ENCODE peak calls at places on chromosomes 4 and X, in ten cellular contexts. H is CD8-positive, alpha-beta T cell; V is lower leg skin; Q is H1; D is CD14-positive monocyte; W is A673; G is ovary; F is GM06990; N is ascending aorta; L is H9. J is an unnamed sample.
A peak's percentile ranks its signal among the peaks of the same experiment; 100 is the strongest.

GRCh38 chrX:40095588-40096394 is 2.0 kb downstream of the BCOR start:
- DNase-seq in W (no peak), H (peak; percentile 22), D (no peak), L (peak; percentile 38), G (no peak), F (no peak), N (no peak), V (no peak), Q (no peak), J (peak; percentile 44)

GRCh38 chrX:80807606-80808159 is 2.0 kb downstream of the BRWD3 start:
- DNase-seq in V (no peak), L (no peak), G (no peak), N (no peak), W (peak; percentile 3), Q (no peak), F (no peak), H (no peak), D (no peak), J (no peak)

GRCh38 chrX:121110536-121110935 is 63.1 kb downstream of the GLUD2 start:
- DNase-seq in F (no peak), W (no peak), H (no peak), D (no peak), N (no peak), Q (no peak), V (no peak), L (no peak), G (no peak), J (no peak)

GRCh38 chrX:18899796-18900380 is 84.0 kb downstream of the PHKA2 start:
- DNase-seq in D (no peak), H (no peak), V (no peak), G (no peak), W (peak; percentile 52), L (peak; percentile 50), Q (no peak), F (no peak), N (no peak), J (peak; percentile 33)

GRCh38 chr4:7892212-7893019 is 47.2 kb downstream of the AFAP1 start:
- DNase-seq in Q (no peak), W (no peak), L (no peak), D (no peak), H (no peak), F (no peak), V (no peak), N (no peak), G (no peak), J (no peak)

GRCh38 chrX:150736478-150736877 is 43.3 kb downstream of the MTMR1 start:
- DNase-seq in Q (no peak), H (no peak), D (no peak), F (no peak), N (no peak), L (no peak), V (no peak), W (no peak), G (no peak), J (peak; percentile 8)

GRCh38 chr4:34972189-34972588 is 1272.1 kb downstream of the ARAP2 start:
- DNase-seq in V (no peak), N (no peak), D (no peak), Q (no peak), F (no peak), H (no peak), G (no peak), W (no peak), L (no peak), J (no peak)

GRCh38 chr4:122152699-122153328 is 683 bp downstream of the BLTP1 start:
- DNase-seq in F (peak; percentile 52), H (peak; percentile 18), V (no peak), W (peak; percentile 16), L (peak; percentile 63), Q (no peak), G (peak; percentile 32), N (peak; percentile 73), D (peak; percentile 52), J (peak; percentile 41)

GRCh38 chr4:168840988-168841681 is 168.9 kb downstream of the CBR4 start:
- DNase-seq in V (no peak), D (no peak), W (no peak), N (no peak), F (no peak), Q (no peak), H (no peak), L (peak; percentile 50), G (no peak), J (no peak)

GRCh38 chrX:112913807-112914206 is 73.2 kb upstream of the AMOT start:
- DNase-seq in G (no peak), F (no peak), V (no peak), N (no peak), H (no peak), L (no peak), D (no peak), Q (no peak), W (no peak), J (no peak)

DNA sequence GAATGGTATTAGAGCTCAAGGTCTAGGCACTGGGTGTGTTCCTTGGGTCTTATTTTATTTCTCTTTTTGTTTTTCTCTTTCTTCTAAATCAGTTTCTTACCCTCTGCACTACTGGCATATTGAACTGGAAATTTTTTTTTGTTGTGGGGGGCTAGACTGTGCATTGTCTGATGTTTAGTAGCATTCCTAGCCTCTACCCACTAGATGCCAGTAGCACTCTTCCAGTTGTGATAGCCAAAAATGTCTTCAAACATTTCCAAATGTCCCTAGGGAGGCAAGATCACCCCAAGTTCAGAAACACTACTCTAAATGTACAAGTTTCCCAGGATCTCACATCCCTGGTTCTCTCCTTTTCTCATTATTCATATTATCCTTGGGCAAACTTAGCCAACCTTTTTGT is 69.8 kb upstream of the AMOT start:
- DNase-seq in D (no peak), G (no peak), L (no peak), H (no peak), Q (no peak), W (no peak), F (no peak), N (no peak), V (no peak), J (no peak)
- TF ChIP-seq CTCF in D (no peak), G (no peak), L (peak; percentile 58), H (no peak), Q (no peak), W (no peak), F (no peak), N (no peak), V (no peak), J (no peak)

DNA sequence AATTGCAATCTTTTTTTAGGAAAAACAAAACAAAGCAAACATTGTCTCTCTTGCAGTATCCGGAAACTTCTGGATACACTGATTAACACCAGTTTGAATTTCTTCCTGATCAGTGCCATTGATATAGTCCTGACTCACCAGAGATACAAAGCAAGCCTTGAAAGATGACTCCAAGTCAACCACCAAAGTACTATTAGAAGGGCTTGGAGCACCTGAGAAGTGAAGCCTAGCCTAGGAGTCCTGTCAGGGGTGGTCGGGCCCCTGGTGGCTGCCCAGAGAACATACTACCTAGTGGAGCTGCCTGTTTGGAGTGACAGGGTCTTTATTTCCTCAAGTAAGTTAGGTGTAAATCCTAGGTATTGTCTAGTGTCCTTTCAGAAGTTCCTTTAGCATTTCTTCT is 593.2 kb downstream of the ZNF674 start:
- DNase-seq in F (no peak), G (no peak), H (no peak), N (no peak), L (peak; percentile 38), Q (no peak), V (no peak), D (no peak), W (no peak), J (no peak)
- TF ChIP-seq CTCF in F (peak; percentile 8), G (no peak), H (no peak), N (no peak), L (peak; percentile 52), Q (peak; percentile 49), V (no peak), D (no peak), W (peak; percentile 21), J (no peak)

DNA sequence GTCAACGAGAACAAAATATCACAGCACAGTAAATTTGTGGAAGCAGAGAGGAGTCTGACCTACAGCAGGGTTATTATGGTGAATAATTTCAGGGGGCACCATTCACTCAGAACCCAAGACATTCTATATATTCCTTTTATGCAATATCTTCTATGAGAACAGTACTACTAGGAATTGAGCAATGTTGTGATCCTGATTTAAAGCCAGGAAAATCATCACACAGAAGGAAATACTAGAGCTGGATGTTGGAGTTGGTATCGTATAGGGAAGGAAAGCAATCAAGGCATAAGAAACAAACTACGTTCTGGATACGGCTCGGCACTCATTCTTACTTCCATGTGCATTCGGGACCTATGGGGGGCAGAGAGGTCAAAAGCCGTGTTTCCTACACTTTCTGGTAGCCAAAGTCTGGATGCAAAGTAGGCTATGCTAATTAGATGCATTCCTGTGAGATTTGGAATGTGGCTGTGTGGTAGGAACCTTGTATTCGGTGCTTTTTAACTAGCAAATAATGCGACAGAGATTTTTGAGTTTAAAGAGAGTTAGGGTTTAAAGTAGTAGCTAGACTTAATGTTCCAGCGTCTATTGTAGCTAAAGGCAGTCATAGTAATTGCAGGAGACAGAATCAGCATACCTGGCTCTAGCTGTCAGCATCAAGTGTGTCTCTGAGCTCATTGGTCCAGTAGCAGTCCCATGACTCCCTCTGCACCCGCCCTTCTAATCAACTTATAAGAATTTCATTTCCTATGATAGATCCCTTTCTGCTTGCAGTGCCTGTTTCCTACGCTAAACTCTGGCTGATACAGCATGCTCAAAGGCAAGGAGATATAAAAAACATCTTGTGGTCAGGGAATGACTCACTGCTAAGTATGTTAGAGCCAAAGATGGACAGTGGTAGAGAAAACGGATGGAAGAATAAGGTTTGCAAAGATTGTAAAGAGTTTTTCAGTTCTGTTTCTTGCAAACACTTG is 43.3 kb upstream of the PDGFC start:
- DNase-seq in D (no peak), W (no peak), H (no peak), F (no peak), Q (no peak), G (no peak), V (no peak), L (peak; percentile 32), N (no peak), J (no peak)
- TF ChIP-seq CTCF in D (no peak), W (no peak), H (no peak), F (no peak), Q (no peak), G (no peak), V (no peak), L (no peak), N (no peak), J (no peak)

GRCh38 chr4:5330339-5330738 is 279.1 kb downstream of the STK32B start:
- DNase-seq in G (no peak), H (no peak), L (no peak), F (no peak), W (no peak), N (no peak), Q (no peak), D (no peak), V (no peak), J (no peak)
- TF ChIP-seq CTCF in G (no peak), H (no peak), L (no peak), F (no peak), W (no peak), N (no peak), Q (no peak), D (no peak), V (no peak), J (no peak)

DNA sequence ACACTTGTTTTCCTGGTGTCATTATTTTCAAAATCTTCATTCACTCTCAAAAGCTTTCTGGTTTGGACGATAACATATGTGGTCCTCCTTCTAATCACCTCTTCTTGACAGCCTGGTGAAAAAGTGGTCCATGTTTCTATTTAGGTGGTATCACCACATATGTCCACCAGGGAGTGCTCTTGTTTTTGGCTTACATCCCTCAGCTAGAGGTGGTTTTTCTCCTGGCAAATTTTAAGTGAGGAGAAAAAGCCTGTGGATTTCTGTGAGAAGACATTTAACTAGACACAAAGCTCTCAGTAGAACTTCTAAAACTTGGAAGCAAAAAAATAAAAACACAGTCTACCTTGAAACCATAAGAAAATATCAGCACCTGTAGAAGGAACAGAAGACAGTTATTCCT is 58.0 kb upstream of the FRMPD4 start:
- DNase-seq in Q (no peak), N (no peak), V (no peak), W (peak; percentile 37), D (no peak), G (no peak), H (no peak), F (no peak), L (peak; percentile 26), J (peak; percentile 6)
- TF ChIP-seq CTCF in Q (peak; percentile 51), N (peak; percentile 9), V (no peak), W (peak; percentile 57), D (peak; percentile 8), G (no peak), H (no peak), F (peak; percentile 47), L (peak; percentile 66), J (peak; percentile 1)